ENCODE peak calls at places on chromosomes 3 and 15, in four cellular contexts. S, D, Q and T are unnamed samples. For H3K4me1 and H3K9me3, the result is how much of the 10 kb centered on the place peaks cover.

GRCh38 chr15:68334661-68335124 is 57.1 kb downstream of the FEM1B start:
- DNase-seq in S (no peak), D (no peak), Q (peak), T (no peak)

GRCh38 chr3:134291300-134292254 is 40.9 kb upstream of the RYK start:
- DNase-seq in Q (peak), S (peak), D (peak), T (no peak)

GRCh38 chr15:51105430-51106016 is 10.8 kb upstream of the TNFAIP8L3 start:
- DNase-seq in S (no peak), Q (no peak), D (no peak), T (no peak)

GRCh38 chr3:190131329-190131728 is 10.6 kb upstream of the P3H2 start:
- DNase-seq in D (no peak), S (no peak), Q (peak), T (no peak)

GRCh38 chr3:189275852-189276251 is 104.1 kb downstream of the TPRG1 start:
- DNase-seq in Q (no peak), S (no peak), D (no peak), T (no peak)

GRCh38 chr15:41160639-41161315 is 44.7 kb upstream of the INO80 start:
- DNase-seq in Q (peak), D (no peak), S (no peak), T (no peak)

GRCh38 chr3:66075281-66075680 is 36.6 kb upstream of the MAGI1 start:
- DNase-seq in D (no peak), S (no peak), Q (peak), T (no peak)

GRCh38 chr15:35630985-35631384 is 85.0 kb upstream of the DPH6 start:
- DNase-seq in Q (no peak), D (no peak), S (no peak), T (no peak)

GRCh38 chr3:142853270-142854163 is 35.4 kb downstream of the PCOLCE2 start:
- DNase-seq in D (no peak), S (peak), Q (peak), T (no peak)

GRCh38 chr15:70241561-70242320 is 144.0 kb upstream of the TLE3 start:
- DNase-seq in Q (no peak), D (no peak), S (no peak), T (no peak)

GRCh38 chr3:129440648-129441190 is 695 bp downstream of the IFT122 start:
- DNase-seq in D (no peak), S (no peak), Q (no peak), T (no peak)

GRCh38 chr15:91930092-91930491 is 76.6 kb downstream of the SLCO3A1 start:
- DNase-seq in Q (no peak), D (no peak), S (no peak), T (no peak)

GRCh38 chr3:32817561-32818430 is at the start of gene TRIM71:
- DNase-seq in Q (no peak), D (no peak), S (peak), T (no peak)

GRCh38 chr3:178996399-178996798 is 75.2 kb downstream of the ZMAT3 start:
- DNase-seq in Q (no peak), S (no peak), D (no peak), T (no peak)

GRCh38 chr3:13046569-13047279 is 26.5 kb downstream of the IQSEC1 start:
- DNase-seq in S (no peak), Q (no peak), D (peak), T (no peak)

GRCh38 chr3:190877925-190878324 is 15.4 kb upstream of the GMNC start:
- DNase-seq in S (peak), Q (no peak), D (no peak), T (no peak)

GRCh38 chr15:85745525-85745924 is 49.2 kb downstream of the KLHL25 start:
- DNase-seq in Q (no peak), S (peak), D (peak), T (no peak)

GRCh38 chr3:169041677-169042171 is 621.8 kb downstream of the MECOM start:
- DNase-seq in D (no peak), S (no peak), Q (peak), T (no peak)

GRCh38 chr3:46393554-46394434 is 13.1 kb downstream of the CCR5AS start:
- DNase-seq in Q (peak), S (no peak), D (no peak), T (no peak)

GRCh38 chr3:178454714-178455113 is 81.5 kb upstream of the KCNMB2 start:
- DNase-seq in S (peak), Q (peak), D (peak), T (peak)

GRCh38 chr15:39447431-39447830 is 133.4 kb upstream of the THBS1 start:
- DNase-seq in Q (no peak), D (no peak), S (no peak), T (no peak)

GRCh38 chr3:48478631-48479555 is 25.1 kb downstream of the SHISA5 start:
- DNase-seq in D (peak), Q (no peak), S (no peak), T (peak)

GRCh38 chr3:48347500-48347899 is 14.0 kb upstream of the SPINK8 start:
- DNase-seq in S (no peak), D (no peak), Q (no peak), T (no peak)

GRCh38 chr3:64170270-64170669 is 55.0 kb downstream of the PRICKLE2 start:
- DNase-seq in Q (no peak), D (no peak), S (no peak), T (no peak)

DNA sequence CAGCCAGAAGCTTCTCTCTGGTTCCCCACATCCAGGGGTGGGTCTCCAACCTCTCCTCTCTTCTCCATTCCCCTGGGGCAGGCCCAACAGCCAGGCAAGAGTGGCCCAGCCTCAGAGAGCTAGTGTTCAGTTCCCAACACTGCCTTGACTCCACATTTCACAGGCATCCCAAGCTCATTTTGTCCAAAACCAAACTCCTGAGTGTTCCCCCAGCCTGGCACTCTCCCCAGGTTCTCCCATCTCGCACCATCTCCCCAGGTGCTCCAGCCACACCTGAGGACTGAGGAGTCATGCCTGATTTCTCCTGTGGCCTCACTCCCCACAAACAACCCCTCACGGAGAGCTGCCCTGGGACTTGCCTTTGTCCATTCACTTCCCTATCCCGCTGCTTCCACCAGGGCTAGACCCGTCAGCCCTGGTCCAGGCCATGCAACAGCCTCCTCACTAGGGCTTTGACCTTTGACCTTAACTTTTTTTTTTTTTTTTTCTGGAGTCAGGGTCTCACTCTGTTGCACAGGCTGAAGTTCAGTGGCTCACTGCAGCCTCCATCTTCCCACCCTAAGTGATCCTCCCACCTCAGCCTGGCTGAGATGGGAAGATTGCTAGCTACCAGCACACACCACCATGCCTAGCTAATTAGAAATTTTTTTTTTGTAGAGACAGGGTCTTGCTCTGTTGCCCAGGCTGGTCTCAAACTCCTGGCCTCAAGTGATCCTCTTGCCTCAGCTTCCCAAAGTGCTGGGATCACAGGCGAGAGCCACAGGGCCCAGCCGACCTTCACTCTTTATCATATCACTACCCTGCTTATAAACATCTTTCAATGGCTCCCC is 3.9 kb upstream of the CSK start:
- DNase-seq in Q (no peak), S (no peak), D (no peak), T (no peak)
- H3K4me1 ChIP-seq in Q (under half), S (under half), D (under half), T (half or more)

GRCh38 chr3:54034971-54035370 is 87.4 kb upstream of the CACNA2D3 start:
- DNase-seq in S (no peak), Q (no peak), D (no peak), T (no peak)
- H3K9me3 ChIP-seq in S (under half), Q (under half), D (under half), T (under half)

GRCh38 chr3:15495461-15496340 is 25.8 kb downstream of the COLQ start:
- DNase-seq in S (peak), D (no peak), Q (no peak), T (no peak)
- H3K4me1 ChIP-seq in S (under half), D (under half), Q (under half), T (under half)

GRCh38 chr3:53658613-53659193 is 164.3 kb downstream of the CACNA1D start:
- DNase-seq in S (no peak), Q (no peak), D (no peak), T (no peak)
- H3K9me3 ChIP-seq in S (under half), Q (under half), D (under half), T (under half)

DNA sequence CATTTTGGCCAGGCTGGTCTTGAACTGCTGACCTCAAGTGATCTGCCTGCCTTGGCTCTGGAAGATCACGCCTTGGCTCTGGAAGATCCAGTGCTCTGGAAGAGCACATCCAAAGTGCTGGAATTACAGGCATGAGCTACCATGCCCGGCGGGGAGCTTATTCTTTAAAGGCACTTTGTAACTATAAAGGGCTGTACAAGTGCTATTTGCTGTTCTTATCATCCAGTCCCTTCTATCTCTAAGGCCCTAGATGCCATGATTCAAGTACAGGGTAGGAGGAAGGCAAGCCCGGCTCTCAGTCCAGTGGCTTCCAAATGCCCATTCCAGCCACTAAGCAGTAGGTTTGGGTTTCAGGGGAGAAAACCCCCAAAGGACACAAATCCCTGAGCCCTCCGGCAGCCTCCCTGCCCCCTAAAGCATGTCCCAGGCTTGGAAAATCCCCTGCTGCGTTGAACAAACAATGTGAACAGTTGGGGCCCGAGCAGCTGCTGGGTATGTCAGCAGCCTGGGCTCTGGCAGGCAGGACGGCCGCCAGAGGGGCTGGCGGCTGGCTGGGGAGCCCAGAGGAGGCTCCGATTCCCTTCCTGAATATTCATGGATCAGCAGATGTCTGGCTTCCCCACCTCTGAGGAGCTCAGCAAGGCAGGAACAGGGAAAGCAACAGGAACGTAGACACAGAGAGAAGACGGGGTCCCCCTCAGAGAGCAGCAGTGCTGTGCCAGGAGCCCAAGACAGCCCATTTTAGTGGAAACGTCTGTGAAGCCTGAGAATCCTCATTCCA is 7.7 kb downstream of the IGDCC4 start:
- DNase-seq in D (peak), S (peak), Q (peak), T (no peak)
- H3K4me1 ChIP-seq in D (under half), S (under half), Q (under half), T (under half)

DNA sequence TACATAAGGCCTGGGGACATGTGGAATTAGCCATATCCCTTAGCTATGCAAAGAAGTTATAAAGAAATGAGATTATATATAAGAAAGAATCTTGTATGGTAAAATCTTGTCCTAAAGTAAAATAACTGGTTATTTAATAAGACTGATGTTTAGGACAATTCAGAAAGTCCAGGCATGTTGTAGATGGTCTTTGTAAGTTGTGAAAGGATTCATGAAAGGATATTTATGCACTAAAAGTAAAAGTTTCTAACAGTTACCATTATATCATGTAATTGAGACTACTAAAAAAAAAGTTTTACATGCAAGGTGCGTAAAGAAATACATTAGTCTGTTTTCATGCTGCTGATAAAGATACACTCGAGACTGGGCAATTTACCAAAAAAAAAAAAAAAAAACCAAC is 146.3 kb downstream of the FMN1 start:
- DNase-seq in Q (no peak), S (no peak), D (no peak), T (no peak)
- H3K9me3 ChIP-seq in Q (under half), S (under half), D (under half), T (under half)